ENCODE peak calls at places on chromosome X, in seven cellular contexts. H is AML-193, Z is glutamatergic neuron, N is HCEC 1CT, W is GOT3, Y is WERI-Rb-1, X is left ventricle myocardium inferior. B is an unnamed sample.

GRCh38 chrX:122565952-122566351 is 618.1 kb upstream of the GRIA3 start:
- DNase-seq in H (no peak), Z (no peak), N (peak; percentile 94), W (no peak), Y (no peak), X (peak; percentile 13), B (peak; percentile 89)

GRCh38 chrX:139559383-139560042 is 29.0 kb downstream of the F9 start:
- DNase-seq in H (peak; percentile 36), Z (no peak), N (peak; percentile 50), W (no peak), Y (peak; percentile 27), X (no peak), B (peak; percentile 7)

GRCh38 chrX:153469811-153470410 is 465 bp downstream of the HAUS7 start:
- DNase-seq in H (peak; percentile 13), Z (peak; percentile 38), N (peak; percentile 23), W (no peak), Y (peak; percentile 51), X (no peak), B (peak; percentile 58)

GRCh38 chrX:30153881-30154260 is 61.5 kb upstream of the MAGEB2 start:
- DNase-seq in H (no peak), Z (no peak), N (no peak), W (no peak), Y (no peak), X (no peak), B (peak; percentile 58)

GRCh38 chrX:85375333-85375738 is 4.1 kb downstream of the POF1B start:
- DNase-seq in H (no peak), Z (no peak), N (no peak), W (no peak), Y (no peak), X (no peak), B (no peak)

GRCh38 chrX:69066966-69067525 is 98.2 kb downstream of the PJA1 start:
- DNase-seq in H (no peak), Z (no peak), N (no peak), W (no peak), Y (no peak), X (no peak), B (peak; percentile 35)

GRCh38 chrX:116285506-116285905 is 115.0 kb downstream of the AGTR2 start:
- DNase-seq in H (no peak), Z (no peak), N (no peak), W (no peak), Y (no peak), X (no peak), B (no peak)

GRCh38 chrX:48910926-48911406 is 480 bp downstream of the SLC35A2 start:
- DNase-seq in H (no peak), Z (no peak), N (no peak), W (no peak), Y (no peak), X (no peak), B (no peak)

GRCh38 chrX:11215191-11215921 is 77.9 kb upstream of the AMELX start:
- DNase-seq in H (no peak), Z (no peak), N (no peak), W (no peak), Y (no peak), X (no peak), B (no peak)

GRCh38 chrX:70033348-70033747 is 16.4 kb downstream of the AWAT2 start:
- DNase-seq in H (peak; percentile 7), Z (peak; percentile 41), N (no peak), W (no peak), Y (peak; percentile 80), X (no peak), B (peak; percentile 2)

GRCh38 chrX:72041166-72041565 is 90.5 kb downstream of the RTL5 start:
- DNase-seq in H (no peak), Z (no peak), N (no peak), W (no peak), Y (no peak), X (no peak), B (no peak)

GRCh38 chrX:40063555-40063954 is 34.2 kb downstream of the BCOR start:
- DNase-seq in H (no peak), Z (no peak), N (no peak), W (no peak), Y (no peak), X (no peak), B (no peak)

GRCh38 chrX:133754657-133755056 is 230.7 kb downstream of the GPC3 start:
- DNase-seq in H (no peak), Z (no peak), N (no peak), W (no peak), Y (no peak), X (no peak), B (no peak)

GRCh38 chrX:20393944-20394343 is 127.2 kb upstream of the RPS6KA3 start:
- DNase-seq in H (no peak), Z (no peak), N (no peak), W (no peak), Y (no peak), X (no peak), B (peak; percentile 16)

GRCh38 chrX:150759568-150760416 is 66.6 kb downstream of the MTMR1 start:
- DNase-seq in H (no peak), Z (no peak), N (no peak), W (no peak), Y (no peak), X (no peak), B (no peak)

GRCh38 chrX:13373807-13374187 is 53.9 kb upstream of the ATXN3L start:
- DNase-seq in H (no peak), Z (no peak), N (peak; percentile 23), W (no peak), Y (no peak), X (no peak), B (peak; percentile 58)

GRCh38 chrX:39984191-39984956 is 113.4 kb downstream of the BCOR start:
- DNase-seq in H (no peak), Z (no peak), N (peak; percentile 21), W (no peak), Y (peak; percentile 49), X (no peak), B (no peak)

GRCh38 chrX:119156241-119156640 is 28.6 kb upstream of the KIAA1210 start:
- DNase-seq in H (no peak), Z (no peak), N (no peak), W (no peak), Y (no peak), X (no peak), B (no peak)

GRCh38 chrX:45623266-45623665 is 422.6 kb upstream of the DIPK2B start:
- DNase-seq in H (no peak), Z (no peak), N (peak; percentile 91), W (no peak), Y (no peak), X (no peak), B (peak; percentile 81)

GRCh38 chrX:30312858-30313257 is 3.7 kb upstream of the NR0B1 start:
- DNase-seq in H (no peak), Z (no peak), N (peak; percentile 1), W (no peak), Y (no peak), X (no peak), B (no peak)

GRCh38 chrX:69088171-69088938 is 76.9 kb downstream of the PJA1 start:
- DNase-seq in H (no peak), Z (no peak), N (no peak), W (no peak), Y (peak; percentile 30), X (no peak), B (peak; percentile 29)

GRCh38 chrX:103398321-103398937 is 22.1 kb downstream of the BEX3 start:
- DNase-seq in H (peak; percentile 11), Z (no peak), N (peak; percentile 87), W (no peak), Y (no peak), X (no peak), B (peak; percentile 86)

GRCh38 chrX:49106930-49107329 is 16.6 kb downstream of the GPKOW start:
- DNase-seq in H (peak; percentile 16), Z (peak; percentile 30), N (peak; percentile 51), W (no peak), Y (peak; percentile 40), X (peak; percentile 14), B (peak; percentile 57)

GRCh38 chrX:11913001-11913400 is 155.0 kb downstream of the MSL3 start:
- DNase-seq in H (no peak), Z (no peak), N (no peak), W (no peak), Y (no peak), X (no peak), B (no peak)

GRCh38 chrX:100720301-100720700 is 11.6 kb downstream of the SYTL4 start:
- DNase-seq in H (no peak), Z (no peak), N (no peak), W (no peak), Y (peak; percentile 17), X (no peak), B (no peak)

B was measured in mesenchymal stem cell.